ENCODE peak calls at places on chromosomes 3 and 15, in five cellular contexts. L, R, P, M and H are unnamed samples. For H3K9me3, the result is how much of the 10 kb centered on the place peaks cover.

GRCh38 chr3:122936335-122936734 is 91.2 kb downstream of the SEMA5B start:
- DNase-seq in P (no peak), L (peak), M (no peak), R (no peak), H (no peak)

GRCh38 chr15:27757050-27757449 is 342.1 kb downstream of the OCA2 start:
- DNase-seq in M (no peak), R (no peak), L (no peak), P (no peak), H (no peak)

GRCh38 chr3:168051579-168052183 is 44.0 kb downstream of the GOLIM4 start:
- DNase-seq in M (no peak), P (no peak), R (no peak), L (no peak), H (no peak)

GRCh38 chr15:59178151-59178705 is 28.4 kb upstream of the LDHAL6B start:
- DNase-seq in M (no peak), R (no peak), L (no peak), P (no peak), H (no peak)

GRCh38 chr3:42803800-42804112 is 534 bp downstream of the HIGD1A start:
- DNase-seq in L (peak), M (peak), R (no peak), P (peak), H (peak)

GRCh38 chr3:127449489-127450212 is 140.9 kb downstream of the TPRA1 start:
- DNase-seq in R (no peak), M (no peak), L (no peak), P (no peak), H (no peak)

GRCh38 chr15:41824062-41824745 is 3.7 kb upstream of the JMJD7 start:
- DNase-seq in R (no peak), L (no peak), P (no peak), M (no peak), H (no peak)

GRCh38 chr3:72134989-72135451 is 350.1 kb upstream of the PROK2 start:
- DNase-seq in M (no peak), P (no peak), L (no peak), R (no peak), H (no peak)

GRCh38 chr3:64031540-64032533 is 8.5 kb upstream of the PSMD6 start:
- DNase-seq in M (no peak), L (no peak), R (no peak), P (no peak), H (no peak)

GRCh38 chr3:24300949-24301348 is 193.7 kb downstream of the THRB start:
- DNase-seq in P (no peak), M (no peak), L (no peak), R (no peak), H (no peak)

GRCh38 chr3:72177075-72178050 is 392.4 kb upstream of the PROK2 start:
- DNase-seq in P (no peak), L (peak), R (no peak), M (no peak), H (peak)

GRCh38 chr15:89802986-89803820 is 11.4 kb downstream of the ANPEP start:
- DNase-seq in P (no peak), M (peak), L (no peak), R (no peak), H (no peak)

GRCh38 chr15:62850318-62850717 is 192.2 kb upstream of the TPM1 start:
- DNase-seq in L (no peak), P (no peak), M (peak), R (no peak), H (no peak)

GRCh38 chr3:63228677-63229076 is 49.4 kb upstream of the SYNPR start:
- DNase-seq in M (no peak), R (peak), P (peak), L (peak), H (no peak)

GRCh38 chr3:31132132-31132769 is 237.8 kb upstream of the GADL1 start:
- DNase-seq in R (peak), M (no peak), L (no peak), P (peak), H (no peak)

GRCh38 chr3:11604139-11604895 is 39.4 kb downstream of the VGLL4 start:
- DNase-seq in P (no peak), L (peak), M (no peak), R (no peak), H (no peak)

GRCh38 chr3:59451041-59451763 is 401.4 kb upstream of the CFAP20DC start:
- DNase-seq in M (no peak), L (no peak), P (no peak), R (no peak), H (peak)

GRCh38 chr15:101193063-101193712 is 58.7 kb downstream of the CHSY1 start:
- DNase-seq in M (no peak), P (no peak), L (peak), R (no peak), H (no peak)

GRCh38 chr3:171646357-171647133 is 163.7 kb downstream of the PLD1 start:
- DNase-seq in R (peak), L (no peak), M (no peak), P (peak), H (no peak)

GRCh38 chr3:197487911-197488391 is 67.8 kb downstream of the BDH1 start:
- DNase-seq in M (peak), P (peak), R (no peak), L (no peak), H (no peak)

GRCh38 chr15:59594493-59594942 is 17.1 kb upstream of the GCNT3 start:
- DNase-seq in M (no peak), P (peak), L (peak), R (no peak), H (peak)

GRCh38 chr15:67105065-67105951 is 39.9 kb downstream of the SMAD3 start:
- DNase-seq in R (peak), L (peak), P (peak), M (no peak), H (peak)

GRCh38 chr3:67083277-67083676 is 85.2 kb downstream of the KBTBD8 start:
- DNase-seq in R (no peak), P (no peak), M (no peak), L (no peak), H (no peak)

GRCh38 chr3:120028271-120029047 is 65.8 kb downstream of the GSK3B start:
- DNase-seq in M (no peak), L (no peak), R (no peak), P (no peak), H (no peak)

GRCh38 chr3:47186285-47186684 is 22.4 kb upstream of the SETD2 start:
- DNase-seq in P (no peak), M (no peak), L (no peak), R (no peak), H (no peak)

GRCh38 chr3:186432189-186432588 is 70.2 kb upstream of the DGKG start:
- DNase-seq in P (no peak), M (no peak), L (no peak), R (no peak), H (no peak)

GRCh38 chr15:70029297-70029701 is 68.4 kb downstream of the TLE3 start:
- DNase-seq in R (no peak), M (no peak), P (no peak), L (no peak), H (no peak)

GRCh38 chr3:65796676-65797075 is 242.0 kb downstream of the MAGI1 start:
- DNase-seq in R (no peak), L (no peak), M (no peak), P (no peak), H (no peak)

GRCh38 chr15:42954291-42954690 is 33.7 kb upstream of the TTBK2 start:
- DNase-seq in L (no peak), M (no peak), P (no peak), R (no peak), H (no peak)

GRCh38 chr3:32313723-32314473 is 75.4 kb downstream of the CMTM8 start:
- DNase-seq in M (no peak), R (peak), P (no peak), L (no peak), H (no peak)

GRCh38 chr3:189766416-189766815 is 135.2 kb downstream of the TP63 start:
- DNase-seq in L (no peak), R (no peak), P (no peak), M (no peak), H (no peak)

GRCh38 chr15:61871926-61872522 is 188.2 kb downstream of the VPS13C start:
- DNase-seq in L (no peak), P (peak), R (peak), M (no peak), H (no peak)

GRCh38 chr3:48440590-48440958 is 517 bp downstream of the TMA7 start:
- DNase-seq in M (no peak), P (no peak), L (peak), R (no peak), H (peak)

GRCh38 chr15:40245666-40246065 is 6.8 kb downstream of the PAK6 start:
- DNase-seq in P (no peak), L (no peak), M (no peak), R (no peak), H (peak)

GRCh38 chr15:39125904-39126303 is 455.0 kb upstream of the THBS1 start:
- DNase-seq in R (peak), M (no peak), P (peak), L (peak), H (peak)

GRCh38 chr15:45326280-45326679 is 52.1 kb downstream of the GATM start:
- DNase-seq in P (no peak), M (no peak), L (no peak), R (no peak), H (no peak)

GRCh38 chr3:172332256-172333041 is 115.8 kb downstream of the GHSR start:
- DNase-seq in M (no peak), P (peak), R (no peak), L (peak), H (peak)

GRCh38 chr15:63877713-63878271 is 44.0 kb upstream of the HERC1 start:
- DNase-seq in L (no peak), P (no peak), M (no peak), R (no peak), H (no peak)

GRCh38 chr15:60414016-60414682 is 16.4 kb upstream of the ANXA2 start:
- DNase-seq in L (no peak), R (no peak), P (no peak), M (no peak), H (no peak)

GRCh38 chr3:25597535-25598101 is 67.1 kb downstream of the TOP2B start:
- DNase-seq in L (no peak), P (no peak), M (no peak), R (no peak), H (no peak)

GRCh38 chr3:17733270-17733669 is 9.2 kb downstream of the TBC1D5 start:
- DNase-seq in L (no peak), P (no peak), R (no peak), M (no peak), H (no peak)
- H3K9me3 ChIP-seq in L (under half), P (under half), R (under half), M (under half), H (under half)

GRCh38 chr3:49929333-49930240 is at the start of gene MON1A:
- DNase-seq in M (peak), P (peak), L (peak), R (peak), H (peak)
- TF ChIP-seq CTCF in M (peak), P (peak), L (no peak), R (peak), H (peak)

DNA sequence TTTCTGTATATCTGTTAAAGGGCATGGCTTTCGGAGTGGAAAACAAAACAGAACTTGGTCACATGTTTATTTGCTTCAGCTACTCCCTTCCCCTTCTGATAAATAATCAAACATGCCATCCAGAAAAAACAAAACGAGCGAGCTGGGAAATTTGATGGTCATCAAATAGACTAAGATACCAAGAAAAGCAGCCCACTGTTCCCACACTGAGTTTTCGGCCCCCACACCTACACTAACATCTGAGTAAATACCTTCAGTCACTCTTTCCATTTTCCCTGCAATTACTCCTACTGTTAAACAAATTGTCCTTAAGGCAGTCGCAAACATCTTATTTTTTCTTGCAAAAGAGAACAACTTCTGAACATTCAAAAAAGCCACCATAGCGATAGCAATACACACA is 454.6 kb downstream of the FOXP1 start:
- DNase-seq in P (no peak), M (no peak), R (no peak), L (no peak), H (no peak)
- TF ChIP-seq POLR2A in P (no peak), M (peak), R (no peak), L (no peak), H (no peak)

GRCh38 chr3:44729384-44729910 is at the start of gene ZNF501:
- DNase-seq in L (peak), R (no peak), P (peak), M (peak), H (peak)

DNA sequence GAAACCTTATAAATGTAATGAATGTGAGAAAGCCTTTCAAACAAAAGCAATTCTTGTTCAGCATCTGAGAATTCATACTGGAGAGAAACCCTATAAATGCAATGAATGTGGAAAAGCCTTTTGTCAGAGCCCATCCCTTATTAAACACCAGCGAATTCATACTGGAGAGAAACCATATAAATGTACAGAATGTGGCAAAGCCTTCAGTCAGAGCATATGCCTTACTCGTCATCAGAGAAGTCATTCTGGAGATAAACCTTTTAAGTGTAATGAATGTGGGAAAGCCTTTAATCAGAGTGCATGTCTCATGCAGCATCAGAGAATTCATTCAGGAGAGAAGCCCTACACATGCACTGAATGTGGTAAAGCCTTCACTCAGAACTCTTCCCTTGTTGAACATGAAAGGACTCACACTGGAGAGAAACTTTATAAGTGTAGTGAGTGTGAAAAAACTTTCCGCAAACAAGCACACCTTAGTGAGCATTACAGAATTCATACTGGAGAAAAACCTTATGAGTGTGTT is 5.3 kb downstream of the ZNF501 start:
- DNase-seq in R (no peak), M (no peak), P (no peak), L (no peak), H (no peak)
- H3K9me3 ChIP-seq in R (half or more), M (under half), P (half or more), L (under half), H (half or more)

GRCh38 chr3:141127344-141128125 is 76.4 kb downstream of the SPSB4 start:
- DNase-seq in R (no peak), P (no peak), M (no peak), L (no peak), H (no peak)
- TF ChIP-seq CTCF in R (no peak), P (no peak), M (no peak), L (no peak), H (no peak)

GRCh38 chr3:53595660-53596059 is 101.2 kb downstream of the CACNA1D start:
- DNase-seq in R (no peak), P (no peak), L (no peak), M (no peak), H (no peak)
- TF ChIP-seq POLR2A in R (no peak), P (no peak), L (no peak), M (no peak), H (no peak)